ENCODE peak calls at places on chromosomes 13 and 19, in five cellular contexts. Q, J, V, T and L are unnamed samples.

GRCh38 chr19:32351807-32352630 is 6.6 kb downstream of the ZNF507 start:
- DNase-seq in T (no peak), Q (no peak), J (no peak), V (no peak), L (no peak)

GRCh38 chr13:79806821-79807220 is 325.9 kb downstream of the NDFIP2 start:
- DNase-seq in T (no peak), V (no peak), Q (no peak), J (no peak), L (no peak)

GRCh38 chr19:56133858-56134654 is 7.0 kb upstream of the ZNF444 start:
- DNase-seq in Q (no peak), J (peak), T (no peak), V (no peak), L (no peak)

GRCh38 chr13:110387451-110388140 is 80.5 kb downstream of the COL4A2 start:
- DNase-seq in J (no peak), V (no peak), Q (peak), T (peak), L (no peak)

GRCh38 chr19:6500837-6501739 is 1.0 kb downstream of the TUBB4A start:
- DNase-seq in V (no peak), Q (no peak), J (no peak), T (peak), L (no peak)

GRCh38 chr13:38657191-38657590 is 29.7 kb upstream of the FREM2 start:
- DNase-seq in J (no peak), T (no peak), V (no peak), Q (no peak), L (no peak)

GRCh38 chr13:74444161-74444571 is 310.0 kb upstream of the KLF12 start:
- DNase-seq in J (no peak), Q (no peak), T (no peak), V (no peak), L (no peak)

GRCh38 chr13:86051134-86052103 is 252.2 kb upstream of the SLITRK6 start:
- DNase-seq in T (peak), Q (peak), J (no peak), V (no peak), L (no peak)

GRCh38 chr19:41706741-41707501 is 1.5 kb upstream of the CEACAM5 start:
- DNase-seq in T (peak), V (peak), Q (peak), J (peak), L (no peak)

GRCh38 chr13:47991859-47992258 is 9.2 kb downstream of the SUCLA2 start:
- DNase-seq in J (no peak), V (no peak), T (no peak), Q (no peak), L (no peak)

GRCh38 chr13:112968910-112969691 is at the start of gene MCF2L:
- DNase-seq in Q (peak), V (peak), T (peak), J (peak), L (no peak)

GRCh38 chr19:7793493-7793892 is 30.4 kb downstream of the CLEC4M start:
- DNase-seq in Q (no peak), J (no peak), T (no peak), V (no peak), L (no peak)

GRCh38 chr19:4081441-4082129 is 14.9 kb upstream of the ZBTB7A start:
- DNase-seq in Q (no peak), T (peak), V (no peak), J (no peak), L (no peak)

GRCh38 chr13:43005460-43006236 is 13.6 kb upstream of the EPSTI1 start:
- DNase-seq in J (no peak), Q (no peak), T (peak), V (no peak), L (no peak)

GRCh38 chr13:100506600-100507422 is 81.8 kb downstream of the GGACT start:
- DNase-seq in Q (no peak), V (no peak), J (no peak), T (no peak), L (no peak)

GRCh38 chr19:43439183-43440063 is 24.7 kb downstream of the TEX101 start:
- DNase-seq in V (no peak), J (no peak), Q (no peak), T (no peak), L (no peak)

GRCh38 chr19:29535432-29535831 is 9.6 kb downstream of the VSTM2B start:
- DNase-seq in V (no peak), J (no peak), Q (no peak), T (peak), L (no peak)

GRCh38 chr19:10718205-10719196 is 622 bp downstream of the DNM2 start:
- DNase-seq in Q (no peak), T (peak), J (peak), V (peak), L (peak)

GRCh38 chr13:39897636-39898035 is 242.2 kb downstream of the COG6 start:
- DNase-seq in Q (no peak), T (no peak), V (no peak), J (no peak), L (no peak)

GRCh38 chr13:103099894-103100293 is 33.7 kb upstream of the SLC10A2 start:
- DNase-seq in J (no peak), V (no peak), T (no peak), Q (no peak), L (no peak)

GRCh38 chr19:46107371-46107770 is 17.1 kb downstream of the IGFL3 start:
- DNase-seq in V (no peak), Q (no peak), J (no peak), T (no peak), L (no peak)

GRCh38 chr19:709196-709964 is 645 bp downstream of the PALM start:
- DNase-seq in T (peak), Q (no peak), V (no peak), J (no peak), L (no peak)

GRCh38 chr13:26051231-26052135 is at the start of gene SHISA2:
- DNase-seq in T (peak), J (no peak), Q (peak), V (no peak), L (no peak)

GRCh38 chr19:10975374-10976036 is 14.7 kb downstream of the SMARCA4 start:
- DNase-seq in J (peak), Q (peak), V (no peak), T (no peak), L (no peak)

GRCh38 chr13:33524086-33524485 is 238.5 kb upstream of the STARD13 start:
- DNase-seq in J (no peak), T (no peak), Q (no peak), V (no peak), L (no peak)

GRCh38 chr19:55670280-55671053 is 4.6 kb upstream of the EPN1 start:
- DNase-seq in J (no peak), Q (no peak), V (no peak), T (no peak), L (no peak)

GRCh38 chr19:15239337-15239949 is 7.2 kb upstream of the EPHX3 start:
- DNase-seq in T (no peak), V (no peak), J (no peak), Q (no peak), L (no peak)

GRCh38 chr19:10713317-10713716 is 4.6 kb upstream of the DNM2 start:
- DNase-seq in T (no peak), J (no peak), V (no peak), Q (peak), L (no peak)

GRCh38 chr19:37403403-37403802 is 32.5 kb downstream of the ZNF527 start:
- DNase-seq in Q (no peak), V (no peak), T (no peak), J (no peak), L (no peak)
- TF ChIP-seq CTCF in Q (no peak), V (no peak), T (no peak), J (no peak), L (no peak)

DNA sequence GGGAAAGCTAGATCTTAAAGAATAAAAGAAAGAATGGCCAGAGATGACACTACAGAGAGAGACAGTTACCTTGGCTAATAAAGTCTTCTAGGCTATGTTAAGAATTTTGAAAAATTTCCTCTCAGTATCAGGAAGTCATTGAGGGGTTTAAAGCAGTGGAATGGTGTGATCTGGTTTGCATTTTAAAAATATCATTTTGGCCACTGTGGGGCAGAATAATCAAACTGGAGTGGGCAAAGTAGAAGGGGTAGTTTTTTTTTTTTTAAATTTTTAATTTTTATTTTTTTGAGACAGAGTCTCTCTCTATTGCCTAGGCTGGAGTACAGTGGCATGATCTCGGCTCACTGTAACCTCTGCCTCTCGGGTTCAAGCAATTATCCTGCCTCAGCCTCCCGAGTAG is 4.4 kb upstream of the CNMD start:
- DNase-seq in J (no peak), Q (no peak), V (no peak), T (no peak), L (no peak)
- TF ChIP-seq CTCF in J (no peak), Q (no peak), V (peak), T (no peak), L (no peak)

DNA sequence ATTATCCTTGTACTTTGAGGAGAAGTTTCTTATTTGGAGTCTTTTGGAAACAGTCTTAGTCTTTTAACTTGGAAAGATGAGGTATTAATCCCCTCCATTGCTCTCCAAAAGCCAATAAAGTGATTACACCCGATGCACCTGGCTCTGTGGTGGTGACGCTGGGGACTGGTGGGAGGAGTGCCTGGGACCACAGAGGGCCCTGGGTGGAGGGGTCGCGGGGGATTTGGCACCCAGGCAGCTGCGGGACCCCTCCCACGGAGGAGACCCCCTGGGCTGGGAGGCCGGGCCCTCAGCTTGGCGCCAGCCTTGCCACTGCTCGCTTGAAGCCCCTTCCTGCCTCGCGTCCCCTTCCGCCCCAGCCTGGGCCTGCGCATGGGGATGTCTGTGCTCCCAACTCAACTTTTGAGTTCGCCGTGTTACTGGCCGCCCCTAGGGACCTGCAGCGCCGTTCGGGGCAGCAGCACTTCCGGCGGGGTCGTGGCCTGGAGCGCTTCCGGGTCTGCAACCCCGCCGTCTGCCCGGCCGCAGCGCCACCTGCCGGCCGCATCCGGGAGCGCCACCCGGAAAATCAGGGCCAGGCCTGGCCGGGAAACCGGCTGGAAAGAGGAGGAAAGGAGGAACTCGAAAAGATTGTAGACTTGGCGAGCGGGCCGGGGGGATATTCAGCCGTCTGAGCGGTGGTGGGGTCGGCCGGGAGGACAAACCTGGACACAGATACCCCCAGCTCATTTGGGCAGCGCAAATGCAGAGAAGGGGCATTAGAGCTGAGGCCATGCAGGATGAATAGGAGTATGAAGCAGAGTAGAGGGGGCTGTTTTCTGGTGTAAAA is 8.4 kb downstream of the PEAK3 start:
- DNase-seq in Q (peak), V (peak), T (peak), J (peak), L (no peak)
- TF ChIP-seq CTCF in Q (peak), V (peak), T (peak), J (peak), L (no peak)

GRCh38 chr19:35140207-35140897 is 1.7 kb downstream of the FXYD1 start:
- DNase-seq in T (no peak), V (no peak), J (no peak), Q (no peak), L (no peak)

GRCh38 chr19:35141627-35142401 is 1.2 kb upstream of the FXYD7 start:
- DNase-seq in Q (peak), J (no peak), T (no peak), V (no peak), L (peak)

GRCh38 chr19:35138305-35138799 is 272 bp upstream of the FXYD1 start:
- DNase-seq in Q (no peak), J (no peak), T (no peak), V (no peak), L (no peak)

GRCh38 chr19:35140898-35141626 is 2.0 kb upstream of the FXYD7 start:
- DNase-seq in J (peak), Q (peak), T (peak), V (peak), L (peak)

GRCh38 chr19:35139618-35139943 is 957 bp downstream of the FXYD1 start:
- DNase-seq in T (no peak), Q (no peak), J (no peak), V (no peak), L (peak)
- TF ChIP-seq CTCF in T (no peak), Q (no peak), J (no peak), V (no peak), L (no peak)

GRCh38 chr19:58543826-58544590 is at the start of gene TRIM28:
- DNase-seq in J (peak), Q (peak), T (peak), V (peak), L (peak)
- TF ChIP-seq CTCF in J (no peak), Q (no peak), T (no peak), V (no peak), L (no peak)

GRCh38 chr13:28819046-28819747 is 942 bp upstream of the MTUS2 start:
- DNase-seq in J (no peak), V (peak), Q (no peak), T (peak), L (no peak)
- TF ChIP-seq CTCF in J (no peak), V (no peak), Q (no peak), T (peak), L (no peak)